ENCODE peak calls at places on chromosome 16, in five cellular contexts. C is lung, L is AG04450, U is Panc1, E is stomach. W is an unnamed sample.

GRCh38 chr16:11016524-11016988 is 72.2 kb downstream of the CLEC16A start:
- DNase-seq in C (no peak), L (no peak), U (no peak), E (no peak), W (no peak)

GRCh38 chr16:78147846-78148535 is 48.5 kb downstream of the WWOX start:
- DNase-seq in C (no peak), L (no peak), U (no peak), E (no peak), W (no peak)

GRCh38 chr16:68800257-68800875 is 43.0 kb upstream of the TANGO6 start:
- DNase-seq in C (peak), L (peak), U (peak), E (peak), W (no peak)

GRCh38 chr16:89366561-89367537 is 123.5 kb downstream of the ANKRD11 start:
- DNase-seq in C (no peak), L (no peak), U (no peak), E (no peak), W (no peak)

GRCh38 chr16:83113317-83113716 is 486.5 kb downstream of the CDH13 start:
- DNase-seq in C (no peak), L (no peak), U (no peak), E (no peak), W (no peak)

GRCh38 chr16:65318138-65318537 is 196.3 kb upstream of the CDH11 start:
- DNase-seq in C (no peak), L (no peak), U (no peak), E (no peak), W (no peak)

GRCh38 chr16:80314042-80314441 is 226.8 kb upstream of the DYNLRB2 start:
- DNase-seq in C (no peak), L (no peak), U (no peak), E (no peak), W (no peak)

GRCh38 chr16:49615606-49616005 is 240.3 kb downstream of the ZNF423 start:
- DNase-seq in C (no peak), L (no peak), U (no peak), E (peak), W (no peak)

GRCh38 chr16:15857779-15858560 is 1.1 kb upstream of the MYH11 start:
- DNase-seq in C (no peak), L (no peak), U (no peak), E (peak), W (no peak)

GRCh38 chr16:77496934-77497333 is 62.1 kb upstream of the ADAMTS18 start:
- DNase-seq in C (no peak), L (no peak), U (no peak), E (no peak), W (peak)

GRCh38 chr16:21083729-21084268 is 66.8 kb downstream of the DNAH3 start:
- DNase-seq in C (peak), L (no peak), U (peak), E (peak), W (no peak)

GRCh38 chr16:66911112-66911511 is 7.6 kb downstream of the CDH16 start:
- DNase-seq in C (no peak), L (no peak), U (no peak), E (no peak), W (no peak)

GRCh38 chr16:81697886-81698635 is 81.0 kb upstream of the PLCG2 start:
- DNase-seq in C (no peak), L (no peak), U (no peak), E (no peak), W (no peak)

GRCh38 chr16:75532791-75533190 is 3.1 kb downstream of the CHST5 start:
- DNase-seq in C (no peak), L (no peak), U (no peak), E (no peak), W (no peak)

GRCh38 chr16:68356249-68356918 is 45.6 kb downstream of the PRMT7 start:
- DNase-seq in C (no peak), L (no peak), U (no peak), E (no peak), W (no peak)

GRCh38 chr16:19307587-19308241 is 22.2 kb downstream of the CLEC19A start:
- DNase-seq in C (no peak), L (no peak), U (no peak), E (no peak), W (no peak)

GRCh38 chr16:86557587-86557986 is 2.6 kb upstream of the MTHFSD start:
- DNase-seq in C (no peak), L (no peak), U (no peak), E (no peak), W (no peak)
- TF ChIP-seq CTCF in C (no peak), L (no peak), U (no peak), E (no peak), W (no peak)

DNA sequence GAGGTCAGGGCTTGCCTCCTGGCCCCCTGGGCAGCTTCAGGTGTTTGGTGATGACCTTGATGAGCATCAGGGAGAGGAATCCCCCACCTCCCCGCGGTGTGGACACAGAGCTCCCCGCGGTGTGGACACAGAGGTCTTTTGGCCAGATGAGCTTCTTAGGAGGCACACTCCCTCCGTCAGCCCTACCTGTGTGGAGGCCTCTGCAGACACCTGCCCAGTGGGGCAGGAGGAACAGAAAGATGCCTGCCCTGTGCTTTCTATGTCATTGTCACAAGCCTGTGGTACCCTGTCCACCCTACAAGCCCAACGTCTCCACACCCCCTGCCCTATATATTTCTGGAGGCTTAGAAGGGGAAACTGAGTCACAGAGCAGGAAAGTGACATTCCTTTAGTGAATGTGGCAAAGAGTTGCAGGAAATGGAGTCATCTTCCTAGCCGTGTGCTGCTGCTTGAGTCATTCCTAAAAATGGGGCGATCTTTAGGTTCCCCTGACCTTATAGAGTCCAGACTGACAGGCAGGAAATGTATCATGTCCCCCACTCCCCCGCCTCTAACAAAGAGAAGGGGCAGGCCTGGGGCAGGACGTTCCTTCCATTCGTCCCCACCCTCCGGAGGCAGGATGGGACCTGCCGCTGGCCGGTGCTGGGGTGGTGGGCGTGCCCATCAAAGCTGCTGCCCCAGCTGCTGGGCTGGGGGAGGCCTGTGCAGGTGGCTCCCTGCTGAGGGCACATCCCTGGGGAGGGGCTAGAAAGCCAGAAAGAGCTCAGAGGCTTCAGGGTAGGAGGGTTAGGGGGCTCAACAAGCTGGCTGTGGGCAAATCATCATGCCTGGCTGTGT is 987 bp upstream of the C16orf74 start:
- DNase-seq in C (no peak), L (no peak), U (no peak), E (no peak), W (no peak)
- H3K4me3 ChIP-seq in C (no peak), L (no peak), U (no peak), E (no peak), W (no peak)

GRCh38 chr16:71367243-71367976 is 8.9 kb downstream of the CALB2 start:
- DNase-seq in C (no peak), L (no peak), U (no peak), E (peak), W (no peak)
- TF ChIP-seq CTCF in C (no peak), L (peak), U (peak), E (no peak), W (peak)

DNA sequence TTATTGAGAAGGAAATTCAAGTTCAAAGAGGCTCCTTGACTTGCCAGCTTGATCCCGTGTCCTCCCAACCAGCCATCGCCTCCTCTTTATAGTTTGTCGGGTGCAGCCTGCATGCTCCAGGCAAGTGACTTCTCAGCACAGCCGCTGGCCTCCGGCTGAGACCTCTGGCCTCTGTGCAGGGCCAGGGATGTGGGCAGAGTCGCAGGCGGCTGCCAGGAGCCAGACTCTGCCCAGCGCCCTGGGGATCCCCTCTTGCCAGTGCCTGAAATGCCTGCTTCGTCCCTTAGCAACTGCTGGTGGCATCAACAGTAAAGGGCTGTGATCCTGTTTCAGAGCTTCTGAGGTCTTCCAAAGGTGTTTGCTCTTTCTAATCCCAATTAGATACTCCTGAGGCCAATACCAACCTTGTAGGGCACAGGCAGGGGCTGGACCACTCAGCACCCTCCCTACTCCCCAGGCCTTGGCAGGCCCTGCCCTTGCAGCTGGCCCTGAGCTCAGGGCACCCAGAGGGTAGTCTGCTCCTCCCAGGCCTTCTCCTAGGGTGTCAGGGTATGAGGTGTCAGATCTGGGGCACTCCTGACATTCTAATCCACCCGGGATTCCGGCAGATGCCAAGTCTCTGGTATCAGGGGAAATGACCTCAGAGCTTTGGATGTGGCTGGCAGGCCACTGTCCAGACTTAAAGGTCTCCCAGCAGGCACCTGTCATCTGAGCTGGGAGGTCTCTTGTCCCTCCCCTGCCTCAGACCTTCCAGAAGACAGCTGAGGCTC is 68.0 kb upstream of the SIAH1 start:
- DNase-seq in C (no peak), L (no peak), U (no peak), E (no peak), W (no peak)
- H3K4me3 ChIP-seq in C (no peak), L (no peak), U (no peak), E (no peak), W (no peak)

DNA sequence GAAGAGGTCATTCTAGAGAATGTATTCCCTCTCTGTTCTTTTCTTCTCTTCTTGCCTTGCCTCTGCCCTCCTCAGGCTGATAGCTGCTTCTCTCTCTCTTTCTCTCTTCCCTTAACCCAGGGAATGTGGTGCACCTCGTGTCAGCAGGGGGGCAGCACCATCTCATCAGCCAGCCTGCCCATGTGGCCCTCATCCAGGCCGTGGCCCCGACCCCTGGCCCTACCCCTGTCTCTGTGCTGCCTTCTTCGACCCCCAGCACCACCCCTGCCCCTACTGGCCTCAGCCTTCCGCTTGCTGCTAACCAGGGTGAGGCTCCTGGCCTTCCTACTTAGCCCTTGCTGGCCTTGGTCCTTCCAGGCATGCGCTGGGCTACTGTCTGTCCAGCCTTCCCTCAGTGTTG is 23.5 kb downstream of the SRCAP start:
- DNase-seq in C (no peak), L (no peak), U (no peak), E (no peak), W (no peak)
- TF ChIP-seq CTCF in C (no peak), L (no peak), U (no peak), E (no peak), W (peak)